ENCODE peak calls at places on chromosomes 3 and 15, in eight cellular contexts. D is glutamatergic neuron, Q is nephron progenitor cell, B is uterus, N is fibroblast of mammary gland, S is HFF-Myc, X is cardiac fibroblast, A is GM13976. W is an unnamed sample.

GRCh38 chr3:50519471-50520089 is 16.1 kb upstream of the CACNA2D2 start:
- DNase-seq in D (peak), Q (peak), B (peak), N (peak), S (no peak), X (peak), A (peak), W (no peak)

GRCh38 chr3:188442430-188442829 is 288.5 kb downstream of the LPP start:
- DNase-seq in D (no peak), Q (no peak), B (no peak), N (no peak), S (no peak), X (no peak), A (no peak), W (no peak)

GRCh38 chr15:47333758-47334157 is 383.5 kb upstream of the SEMA6D start:
- DNase-seq in D (no peak), Q (no peak), B (no peak), N (no peak), S (no peak), X (no peak), A (no peak), W (no peak)

GRCh38 chr3:138445654-138446053 is 11.2 kb downstream of the ESYT3 start:
- DNase-seq in D (no peak), Q (no peak), B (peak), N (no peak), S (no peak), X (no peak), A (no peak), W (no peak)

GRCh38 chr15:66057089-66057488 is 187.8 kb downstream of the RAB11A start:
- DNase-seq in D (no peak), Q (no peak), B (no peak), N (no peak), S (no peak), X (no peak), A (no peak), W (no peak)

GRCh38 chr15:41659190-41659589 is 1.0 kb upstream of the MGA start:
- DNase-seq in D (no peak), Q (no peak), B (no peak), N (no peak), S (no peak), X (no peak), A (no peak), W (no peak)

GRCh38 chr3:59678042-59678707 is 628.4 kb upstream of the CFAP20DC start:
- DNase-seq in D (no peak), Q (no peak), B (no peak), N (no peak), S (no peak), X (no peak), A (no peak), W (no peak)

GRCh38 chr15:23436421-23436820 is 10.6 kb downstream of the GOLGA6L2 start:
- DNase-seq in D (no peak), Q (no peak), B (no peak), N (no peak), S (no peak), X (no peak), A (no peak), W (no peak)

GRCh38 chr15:101115887-101116680 is 135.8 kb downstream of the CHSY1 start:
- DNase-seq in D (no peak), Q (peak), B (peak), N (peak), S (no peak), X (no peak), A (no peak), W (no peak)

GRCh38 chr3:51946796-51947195 is 4.6 kb downstream of the PARP3 start:
- DNase-seq in D (peak), Q (no peak), B (no peak), N (no peak), S (no peak), X (no peak), A (no peak), W (no peak)

GRCh38 chr3:48594431-48595049 is 589 bp downstream of the COL7A1 start:
- DNase-seq in D (peak), Q (no peak), B (no peak), N (peak), S (peak), X (peak), A (no peak), W (no peak)

GRCh38 chr3:118729546-118729945 is 305.1 kb downstream of the IGSF11 start:
- DNase-seq in D (no peak), Q (no peak), B (no peak), N (no peak), S (no peak), X (no peak), A (no peak), W (no peak)

GRCh38 chr15:82792068-82792467 is 13.8 kb downstream of the FSD2 start:
- DNase-seq in D (no peak), Q (no peak), B (no peak), N (no peak), S (no peak), X (no peak), A (no peak), W (no peak)

GRCh38 chr15:48965972-48966371 is 2.3 kb upstream of the SHC4 start:
- DNase-seq in D (no peak), Q (no peak), B (no peak), N (peak), S (peak), X (peak), A (peak), W (no peak)

GRCh38 chr15:28082891-28083688 is 16.0 kb downstream of the OCA2 start:
- DNase-seq in D (no peak), Q (no peak), B (no peak), N (no peak), S (no peak), X (no peak), A (no peak), W (no peak)

GRCh38 chr3:179750720-179751328 is 98.0 kb downstream of the USP13 start:
- DNase-seq in D (peak), Q (no peak), B (no peak), N (peak), S (no peak), X (peak), A (no peak), W (no peak)

GRCh38 chr3:12782172-12782815 is 14.2 kb upstream of the CAND2 start:
- DNase-seq in D (no peak), Q (no peak), B (no peak), N (peak), S (no peak), X (peak), A (no peak), W (no peak)

GRCh38 chr3:121957674-121958419 is 63.6 kb downstream of the SLC15A2 start:
- DNase-seq in D (no peak), Q (no peak), B (no peak), N (no peak), S (no peak), X (no peak), A (no peak), W (no peak)

DNA sequence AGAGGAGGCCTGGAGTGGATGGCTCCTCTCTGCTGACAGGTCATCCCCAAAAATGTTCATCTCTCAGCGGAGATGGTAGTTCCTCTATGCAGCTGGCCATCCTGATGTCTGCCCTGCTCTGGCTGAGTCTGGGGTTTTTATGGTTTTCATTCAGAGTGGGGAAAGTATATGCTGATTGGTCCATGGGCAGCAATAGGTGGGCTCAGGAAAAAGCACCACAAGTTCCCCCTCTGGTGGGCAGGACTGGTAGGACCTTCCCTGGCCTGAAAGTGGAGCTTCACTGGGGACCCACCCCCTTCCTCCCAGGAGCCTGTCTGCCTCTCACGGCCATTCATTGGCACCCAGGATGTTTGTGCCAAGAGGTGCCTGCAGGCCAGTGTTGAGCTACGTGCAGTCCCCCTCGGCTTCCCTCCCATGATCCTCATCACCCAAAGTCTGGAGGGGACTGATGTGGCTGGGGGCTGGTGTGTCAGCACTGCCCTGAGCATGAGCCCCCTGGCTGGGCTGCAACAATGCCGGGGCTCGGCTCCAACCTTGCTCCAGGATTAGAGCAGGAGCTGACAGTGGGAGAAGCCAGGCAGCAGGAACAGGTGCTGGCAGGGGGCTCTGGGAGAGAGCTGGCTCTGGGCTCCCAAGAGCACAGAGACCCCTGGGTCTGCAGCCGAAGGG is 13.1 kb upstream of the BLOC1S6 start:
- DNase-seq in D (peak), Q (peak), B (no peak), N (peak), S (no peak), X (peak), A (no peak), W (no peak)
- TF ChIP-seq CTCF in D (peak), Q (peak), B (no peak), N (peak), S (peak), X (peak), A (no peak), W (peak)

DNA sequence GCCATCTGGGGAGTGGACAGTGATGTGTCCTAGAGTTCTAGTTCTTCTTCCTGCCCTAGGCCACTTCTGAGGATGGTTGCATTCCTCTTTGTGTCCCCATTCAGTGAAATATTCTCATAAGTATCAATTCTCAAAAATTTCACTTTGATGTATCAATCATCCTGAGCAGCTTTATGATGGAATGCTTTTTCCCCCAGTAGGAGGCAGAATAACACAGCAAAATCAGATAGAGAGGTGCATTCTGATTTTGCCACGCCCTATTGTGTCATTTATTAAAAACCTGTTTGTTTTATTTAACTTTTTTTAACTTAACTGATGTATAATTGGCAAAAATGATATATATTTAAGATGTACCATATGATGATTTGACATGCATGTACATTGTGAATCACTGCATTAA is 656.0 kb upstream of the GRM7 start:
- DNase-seq in D (no peak), Q (no peak), B (no peak), N (no peak), S (no peak), X (no peak), A (peak), W (no peak)
- TF ChIP-seq CTCF in D (no peak), Q (no peak), B (no peak), N (no peak), S (no peak), X (no peak), A (no peak), W (peak)

GRCh38 chr3:32387512-32387911 is 4.1 kb upstream of the CMTM7 start:
- DNase-seq in D (no peak), Q (no peak), B (no peak), N (no peak), S (no peak), X (no peak), A (no peak), W (no peak)

GRCh38 chr3:32392530-32393302 is 1.1 kb downstream of the CMTM7 start:
- DNase-seq in D (no peak), Q (no peak), B (peak), N (peak), S (no peak), X (peak), A (peak), W (no peak)

GRCh38 chr3:32395451-32395970 is 3.9 kb downstream of the CMTM7 start:
- DNase-seq in D (no peak), Q (no peak), B (no peak), N (peak), S (no peak), X (no peak), A (no peak), W (no peak)

GRCh38 chr3:32391643-32392529 is at the start of gene CMTM7:
- DNase-seq in D (peak), Q (peak), B (peak), N (peak), S (no peak), X (peak), A (peak), W (no peak)
- TF ChIP-seq CTCF in D (no peak), Q (no peak), B (no peak), N (no peak), S (no peak), X (no peak), A (peak), W (no peak)

GRCh38 chr3:46442591-46443530 is 21.8 kb downstream of the LTF start:
- DNase-seq in D (no peak), Q (peak), B (peak), N (peak), S (peak), X (peak), A (peak), W (no peak)
- TF ChIP-seq CTCF in D (peak), Q (peak), B (peak), N (peak), S (peak), X (peak), A (no peak), W (no peak)

GRCh38 chr3:15562560-15562959 is 38.8 kb downstream of the HACL1 start:
- DNase-seq in D (no peak), Q (no peak), B (no peak), N (no peak), S (no peak), X (no peak), A (no peak), W (no peak)

GRCh38 chr3:15556512-15556911 is 35.0 kb upstream of the COLQ start:
- DNase-seq in D (no peak), Q (no peak), B (no peak), N (no peak), S (no peak), X (no peak), A (peak), W (no peak)

GRCh38 chr3:15553749-15554148 is 32.2 kb upstream of the COLQ start:
- DNase-seq in D (no peak), Q (no peak), B (no peak), N (no peak), S (no peak), X (no peak), A (no peak), W (no peak)

GRCh38 chr3:15558581-15558980 is 37.1 kb upstream of the COLQ start:
- DNase-seq in D (no peak), Q (no peak), B (no peak), N (no peak), S (no peak), X (no peak), A (no peak), W (no peak)

GRCh38 chr3:15557511-15557946 is 36.0 kb upstream of the COLQ start:
- DNase-seq in D (no peak), Q (peak), B (peak), N (peak), S (peak), X (peak), A (peak), W (peak)
- TF ChIP-seq CTCF in D (peak), Q (peak), B (peak), N (peak), S (peak), X (peak), A (peak), W (peak)